ENCODE peak calls at places on chromosomes 12 and 14, in seven cellular contexts. T, Y, H, J, B, K and X are unnamed samples.
A peak's percentile ranks its signal among the peaks of the same experiment; 100 is the strongest.

GRCh38 chr14:82422186-82422585 is 888.5 kb upstream of the SEL1L start:
- DNase-seq in T (no peak), Y (no peak), H (no peak), J (no peak), B (no peak), K (no peak), X (no peak)

GRCh38 chr12:19575307-19576243 is 136.3 kb downstream of the AEBP2 start:
- DNase-seq in T (no peak), Y (no peak), H (peak; percentile 38), J (no peak), B (peak; percentile 18), K (peak; percentile 69), X (peak; percentile 89)

GRCh38 chr14:84937044-84937443 is 592.9 kb upstream of the FLRT2 start:
- DNase-seq in T (no peak), Y (no peak), H (no peak), J (no peak), B (no peak), K (no peak), X (no peak)

GRCh38 chr12:54371328-54372112 is 7.2 kb upstream of the GPR84 start:
- DNase-seq in T (no peak), Y (no peak), H (no peak), J (no peak), B (no peak), K (no peak), X (peak; percentile 91)

GRCh38 chr12:28320353-28320752 is 130.1 kb downstream of the CCDC91 start:
- DNase-seq in T (no peak), Y (no peak), H (no peak), J (no peak), B (no peak), K (no peak), X (no peak)

GRCh38 chr14:35399083-35399807 is 5.3 kb downstream of the NFKBIA start:
- DNase-seq in T (no peak), Y (no peak), H (peak; percentile 34), J (no peak), B (no peak), K (no peak), X (no peak)

GRCh38 chr14:56821807-56822615 is 11.7 kb upstream of the OTX2 start:
- DNase-seq in T (no peak), Y (no peak), H (no peak), J (no peak), B (no peak), K (no peak), X (no peak)

GRCh38 chr14:94469261-94469660 is 6.7 kb downstream of the SERPINA9 start:
- DNase-seq in T (no peak), Y (no peak), H (no peak), J (no peak), B (no peak), K (no peak), X (no peak)

GRCh38 chr14:99465288-99465687 is 15.4 kb downstream of the SETD3 start:
- DNase-seq in T (no peak), Y (no peak), H (no peak), J (no peak), B (no peak), K (no peak), X (no peak)
- TF ChIP-seq EZH2phosphoT487 in T (no peak), Y (no peak), H (no peak), J (no peak), B (no peak), K (no peak), X (no peak)

GRCh38 chr12:45232771-45233372 is 17.0 kb downstream of the ANO6 start:
- DNase-seq in T (no peak), Y (peak; percentile 83), H (peak; percentile 83), J (no peak), B (peak; percentile 89), K (peak; percentile 99), X (no peak)

GRCh38 chr12:45232146-45232731 is 16.3 kb downstream of the ANO6 start:
- DNase-seq in T (no peak), Y (no peak), H (no peak), J (no peak), B (no peak), K (peak; percentile 23), X (no peak)

GRCh38 chr12:45235087-45236025 is 19.5 kb downstream of the ANO6 start:
- DNase-seq in T (no peak), Y (peak; percentile 77), H (peak; percentile 19), J (peak; percentile 24), B (peak; percentile 62), K (peak; percentile 71), X (no peak)

GRCh38 chr12:45231515-45232145 is 15.7 kb downstream of the ANO6 start:
- DNase-seq in T (no peak), Y (no peak), H (no peak), J (no peak), B (no peak), K (peak; percentile 82), X (no peak)

DNA sequence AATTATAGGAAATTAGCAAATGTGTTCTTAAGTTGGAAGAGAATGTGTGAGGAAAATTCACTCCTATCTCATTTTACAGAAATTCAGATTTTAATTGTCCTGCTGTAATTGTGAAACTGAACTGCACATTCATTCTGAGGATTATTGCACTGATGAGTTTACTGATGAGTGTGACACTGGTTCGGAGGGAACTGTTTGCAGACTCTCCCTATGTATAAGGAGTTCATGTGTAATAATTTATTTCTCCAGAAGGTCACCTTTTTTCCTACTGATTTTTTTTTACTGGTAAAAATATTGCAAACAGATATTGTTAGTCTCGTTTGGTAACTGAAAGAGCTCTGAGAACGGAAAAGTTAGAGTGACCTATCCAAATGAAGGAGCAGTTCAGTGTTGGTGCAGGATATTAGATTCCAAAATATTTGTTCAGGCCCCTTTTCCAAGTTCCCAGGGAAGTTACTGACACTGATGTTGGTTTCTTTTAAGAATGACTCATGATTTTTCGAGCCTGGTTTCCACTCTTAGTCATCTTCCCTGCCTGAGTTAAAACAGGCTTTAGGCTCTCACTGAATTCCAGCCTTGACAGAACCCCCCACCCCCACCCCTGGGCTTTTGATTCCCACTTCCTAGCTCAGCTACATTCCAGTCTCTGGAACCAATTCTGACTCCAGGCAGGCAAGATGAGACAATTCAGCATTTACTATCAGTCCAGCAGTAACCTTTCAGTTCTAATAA is 18.4 kb downstream of the ANO6 start:
- DNase-seq in T (no peak), Y (peak; percentile 90), H (peak; percentile 83), J (peak; percentile 61), B (peak; percentile 88), K (peak; percentile 95), X (peak; percentile 33)
- TF ChIP-seq EZH2phosphoT487 in T (no peak), Y (no peak), H (no peak), J (no peak), B (no peak), K (no peak), X (no peak)

DNA sequence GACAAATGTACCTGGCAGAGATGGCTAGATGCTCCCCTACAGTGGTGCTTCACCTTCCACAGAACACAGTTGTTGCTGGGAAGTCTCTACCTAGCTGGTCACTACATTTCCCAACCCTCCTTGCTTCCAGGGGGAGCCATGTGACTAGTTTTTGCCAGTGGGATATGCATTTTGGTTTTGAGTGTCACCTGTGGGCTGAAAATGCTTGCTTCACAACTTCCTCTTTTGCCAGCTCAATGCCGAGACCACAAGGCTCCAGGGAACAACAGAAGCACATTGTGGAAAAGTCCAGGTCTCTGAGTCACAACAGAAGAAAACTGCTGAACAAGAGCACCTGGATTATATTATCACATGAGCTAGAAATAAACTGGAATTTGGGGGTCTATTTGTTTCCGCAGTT is 48.5 kb upstream of the ARHGAP5 start:
- DNase-seq in T (peak; percentile 1), Y (no peak), H (no peak), J (no peak), B (no peak), K (peak; percentile 33), X (no peak)
- TF ChIP-seq EZH2phosphoT487 in T (no peak), Y (no peak), H (no peak), J (no peak), B (no peak), K (no peak), X (no peak)

GRCh38 chr14:49861581-49861922 is 9.0 kb upstream of the NEMF start:
- DNase-seq in T (peak; percentile 83), Y (peak; percentile 80), H (peak; percentile 72), J (peak; percentile 79), B (no peak), K (peak; percentile 86), X (peak; percentile 36)
- TF ChIP-seq EZH2phosphoT487 in T (no peak), Y (no peak), H (no peak), J (no peak), B (no peak), K (no peak), X (no peak)

GRCh38 chr14:19975291-19975690 is at the start of gene OR4K15:
- DNase-seq in T (no peak), Y (no peak), H (no peak), J (no peak), B (no peak), K (no peak), X (no peak)
- TF ChIP-seq EZH2phosphoT487 in T (no peak), Y (no peak), H (no peak), J (no peak), B (no peak), K (no peak), X (no peak)